ENCODE peak calls at places on chromosomes 11 and 22, in ten cellular contexts. One of them, this sample, is unnamed.

GRCh38 chr11:72657356-72657755 is 16.9 kb downstream of the PDE2A start:
- DNase-seq in dorsolateral prefrontal cortex: no peak
- DNase-seq in CD8-positive, alpha-beta T cell: no peak
- DNase-seq in upper lobe of right lung: no peak
- DNase-seq in sigmoid colon: no peak
- DNase-seq in astrocyte of the spinal cord: no peak
- DNase-seq in HL-60: no peak
- DNase-seq in spleen: no peak
- DNase-seq in lung: no peak
- DNase-seq in ovary: no peak
- DNase-seq in this sample: no peak

GRCh38 chr22:28410050-28410816 is 269.4 kb downstream of the TTC28 start:
- DNase-seq in dorsolateral prefrontal cortex: no peak
- DNase-seq in CD8-positive, alpha-beta T cell: no peak
- DNase-seq in upper lobe of right lung: no peak
- DNase-seq in sigmoid colon: no peak
- DNase-seq in astrocyte of the spinal cord: peak
- DNase-seq in HL-60: no peak
- DNase-seq in spleen: no peak
- DNase-seq in lung: no peak
- DNase-seq in ovary: no peak
- DNase-seq in this sample: no peak

GRCh38 chr11:103993502-103993901 is 42.9 kb upstream of the DDI1 start:
- DNase-seq in dorsolateral prefrontal cortex: no peak
- DNase-seq in CD8-positive, alpha-beta T cell: no peak
- DNase-seq in upper lobe of right lung: no peak
- DNase-seq in sigmoid colon: no peak
- DNase-seq in astrocyte of the spinal cord: no peak
- DNase-seq in HL-60: no peak
- DNase-seq in spleen: no peak
- DNase-seq in lung: no peak
- DNase-seq in ovary: no peak
- DNase-seq in this sample: no peak

GRCh38 chr11:78812513-78813293 is 238.0 kb upstream of the NARS2 start:
- DNase-seq in dorsolateral prefrontal cortex: no peak
- DNase-seq in CD8-positive, alpha-beta T cell: no peak
- DNase-seq in upper lobe of right lung: no peak
- DNase-seq in sigmoid colon: no peak
- DNase-seq in astrocyte of the spinal cord: no peak
- DNase-seq in HL-60: no peak
- DNase-seq in spleen: no peak
- DNase-seq in lung: no peak
- DNase-seq in ovary: no peak
- DNase-seq in this sample: no peak

GRCh38 chr11:121437686-121438078 is 14.4 kb upstream of the SORL1 start:
- DNase-seq in dorsolateral prefrontal cortex: no peak
- DNase-seq in CD8-positive, alpha-beta T cell: no peak
- DNase-seq in upper lobe of right lung: no peak
- DNase-seq in sigmoid colon: no peak
- DNase-seq in astrocyte of the spinal cord: no peak
- DNase-seq in HL-60: peak
- DNase-seq in spleen: no peak
- DNase-seq in lung: no peak
- DNase-seq in ovary: no peak
- DNase-seq in this sample: no peak

GRCh38 chr22:29202231-29203192 is 3.2 kb upstream of the EMID1 start:
- DNase-seq in dorsolateral prefrontal cortex: no peak
- DNase-seq in CD8-positive, alpha-beta T cell: peak
- DNase-seq in upper lobe of right lung: no peak
- DNase-seq in sigmoid colon: no peak
- DNase-seq in astrocyte of the spinal cord: peak
- DNase-seq in HL-60: peak
- DNase-seq in spleen: peak
- DNase-seq in lung: peak
- DNase-seq in ovary: no peak
- DNase-seq in this sample: no peak

GRCh38 chr22:29342577-29343312 is 27.2 kb upstream of the RASL10A start:
- DNase-seq in dorsolateral prefrontal cortex: no peak
- DNase-seq in CD8-positive, alpha-beta T cell: no peak
- DNase-seq in upper lobe of right lung: no peak
- DNase-seq in sigmoid colon: no peak
- DNase-seq in astrocyte of the spinal cord: no peak
- DNase-seq in HL-60: no peak
- DNase-seq in spleen: no peak
- DNase-seq in lung: no peak
- DNase-seq in ovary: no peak
- DNase-seq in this sample: no peak

GRCh38 chr22:28674121-28674563 is 5.5 kb downstream of the TTC28 start:
- DNase-seq in dorsolateral prefrontal cortex: no peak
- DNase-seq in CD8-positive, alpha-beta T cell: no peak
- DNase-seq in upper lobe of right lung: no peak
- DNase-seq in sigmoid colon: no peak
- DNase-seq in astrocyte of the spinal cord: peak
- DNase-seq in HL-60: peak
- DNase-seq in spleen: no peak
- DNase-seq in lung: no peak
- DNase-seq in ovary: no peak
- DNase-seq in this sample: no peak

GRCh38 chr11:48093795-48094642 is 113.7 kb downstream of the PTPRJ start:
- DNase-seq in dorsolateral prefrontal cortex: no peak
- DNase-seq in CD8-positive, alpha-beta T cell: no peak
- DNase-seq in upper lobe of right lung: no peak
- DNase-seq in sigmoid colon: no peak
- DNase-seq in astrocyte of the spinal cord: no peak
- DNase-seq in HL-60: no peak
- DNase-seq in spleen: no peak
- DNase-seq in lung: no peak
- DNase-seq in ovary: no peak
- DNase-seq in this sample: no peak

GRCh38 chr22:27122561-27122960 is 465.2 kb downstream of the MIAT start:
- DNase-seq in dorsolateral prefrontal cortex: no peak
- DNase-seq in CD8-positive, alpha-beta T cell: no peak
- DNase-seq in upper lobe of right lung: no peak
- DNase-seq in sigmoid colon: no peak
- DNase-seq in astrocyte of the spinal cord: no peak
- DNase-seq in HL-60: no peak
- DNase-seq in spleen: no peak
- DNase-seq in lung: no peak
- DNase-seq in ovary: no peak
- DNase-seq in this sample: no peak

GRCh38 chr11:119794756-119795155 is 65.8 kb upstream of the NECTIN1 start:
- DNase-seq in dorsolateral prefrontal cortex: no peak
- DNase-seq in CD8-positive, alpha-beta T cell: no peak
- DNase-seq in upper lobe of right lung: peak
- DNase-seq in sigmoid colon: no peak
- DNase-seq in astrocyte of the spinal cord: no peak
- DNase-seq in HL-60: no peak
- DNase-seq in spleen: no peak
- DNase-seq in lung: no peak
- DNase-seq in ovary: no peak
- DNase-seq in this sample: no peak

GRCh38 chr11:28241760-28242159 is 133.6 kb downstream of the METTL15 start:
- DNase-seq in dorsolateral prefrontal cortex: no peak
- DNase-seq in CD8-positive, alpha-beta T cell: no peak
- DNase-seq in upper lobe of right lung: no peak
- DNase-seq in sigmoid colon: no peak
- DNase-seq in astrocyte of the spinal cord: no peak
- DNase-seq in HL-60: no peak
- DNase-seq in spleen: no peak
- DNase-seq in lung: no peak
- DNase-seq in ovary: no peak
- DNase-seq in this sample: no peak
- H3K4me3 ChIP-seq in dorsolateral prefrontal cortex: no peak
- H3K4me3 ChIP-seq in CD8-positive, alpha-beta T cell: no peak
- H3K4me3 ChIP-seq in upper lobe of right lung: no peak
- H3K4me3 ChIP-seq in sigmoid colon: no peak
- H3K4me3 ChIP-seq in astrocyte of the spinal cord: no peak
- H3K4me3 ChIP-seq in HL-60: no peak
- H3K4me3 ChIP-seq in spleen: no peak
- H3K4me3 ChIP-seq in lung: no peak
- H3K4me3 ChIP-seq in ovary: no peak
- H3K4me3 ChIP-seq in this sample: no peak

DNA sequence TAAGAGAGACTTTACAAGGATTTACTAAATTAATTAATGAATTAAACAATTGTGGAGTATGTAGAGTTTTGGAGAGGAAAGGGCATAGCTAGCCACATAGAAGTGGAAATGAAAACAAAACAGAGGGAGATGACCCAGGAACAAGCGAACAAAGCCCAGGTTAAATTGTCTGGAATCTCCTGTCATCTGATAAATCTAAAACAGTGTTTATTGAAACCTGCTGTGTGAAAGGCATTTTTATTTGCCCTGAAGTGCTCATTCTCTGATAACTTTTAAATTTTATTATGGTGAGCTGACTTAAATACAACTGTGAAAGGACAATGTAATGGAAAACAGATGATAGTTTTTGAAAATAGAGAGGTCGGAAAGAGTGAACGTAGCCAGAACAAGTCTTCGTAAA is 682.8 kb upstream of the KIRREL3 start:
- DNase-seq in dorsolateral prefrontal cortex: no peak
- DNase-seq in CD8-positive, alpha-beta T cell: no peak
- DNase-seq in upper lobe of right lung: no peak
- DNase-seq in sigmoid colon: no peak
- DNase-seq in astrocyte of the spinal cord: no peak
- DNase-seq in HL-60: no peak
- DNase-seq in spleen: no peak
- DNase-seq in lung: no peak
- DNase-seq in ovary: no peak
- DNase-seq in this sample: no peak
- H3K4me3 ChIP-seq in dorsolateral prefrontal cortex: no peak
- H3K4me3 ChIP-seq in CD8-positive, alpha-beta T cell: no peak
- H3K4me3 ChIP-seq in upper lobe of right lung: no peak
- H3K4me3 ChIP-seq in sigmoid colon: no peak
- H3K4me3 ChIP-seq in astrocyte of the spinal cord: no peak
- H3K4me3 ChIP-seq in HL-60: no peak
- H3K4me3 ChIP-seq in spleen: no peak
- H3K4me3 ChIP-seq in lung: no peak
- H3K4me3 ChIP-seq in ovary: no peak
- H3K4me3 ChIP-seq in this sample: no peak

GRCh38 chr22:42693763-42694683 is 26.6 kb downstream of the A4GALT start:
- DNase-seq in dorsolateral prefrontal cortex: no peak
- DNase-seq in CD8-positive, alpha-beta T cell: no peak
- DNase-seq in upper lobe of right lung: no peak
- DNase-seq in sigmoid colon: no peak
- DNase-seq in astrocyte of the spinal cord: no peak
- DNase-seq in HL-60: no peak
- DNase-seq in spleen: no peak
- DNase-seq in lung: no peak
- DNase-seq in ovary: no peak
- DNase-seq in this sample: no peak

GRCh38 chr22:42695294-42695693 is 25.4 kb downstream of the A4GALT start:
- DNase-seq in dorsolateral prefrontal cortex: peak
- DNase-seq in CD8-positive, alpha-beta T cell: no peak
- DNase-seq in upper lobe of right lung: no peak
- DNase-seq in sigmoid colon: no peak
- DNase-seq in astrocyte of the spinal cord: no peak
- DNase-seq in HL-60: no peak
- DNase-seq in spleen: no peak
- DNase-seq in lung: no peak
- DNase-seq in ovary: no peak
- DNase-seq in this sample: no peak

GRCh38 chr22:42697542-42698013 is 23.1 kb downstream of the A4GALT start:
- DNase-seq in dorsolateral prefrontal cortex: no peak
- DNase-seq in CD8-positive, alpha-beta T cell: no peak
- DNase-seq in upper lobe of right lung: no peak
- DNase-seq in sigmoid colon: peak
- DNase-seq in astrocyte of the spinal cord: peak
- DNase-seq in HL-60: no peak
- DNase-seq in spleen: no peak
- DNase-seq in lung: no peak
- DNase-seq in ovary: no peak
- DNase-seq in this sample: peak

GRCh38 chr22:42699281-42699681 is 21.4 kb downstream of the A4GALT start:
- DNase-seq in dorsolateral prefrontal cortex: no peak
- DNase-seq in CD8-positive, alpha-beta T cell: no peak
- DNase-seq in upper lobe of right lung: no peak
- DNase-seq in sigmoid colon: no peak
- DNase-seq in astrocyte of the spinal cord: no peak
- DNase-seq in HL-60: no peak
- DNase-seq in spleen: no peak
- DNase-seq in lung: no peak
- DNase-seq in ovary: no peak
- DNase-seq in this sample: no peak

DNA sequence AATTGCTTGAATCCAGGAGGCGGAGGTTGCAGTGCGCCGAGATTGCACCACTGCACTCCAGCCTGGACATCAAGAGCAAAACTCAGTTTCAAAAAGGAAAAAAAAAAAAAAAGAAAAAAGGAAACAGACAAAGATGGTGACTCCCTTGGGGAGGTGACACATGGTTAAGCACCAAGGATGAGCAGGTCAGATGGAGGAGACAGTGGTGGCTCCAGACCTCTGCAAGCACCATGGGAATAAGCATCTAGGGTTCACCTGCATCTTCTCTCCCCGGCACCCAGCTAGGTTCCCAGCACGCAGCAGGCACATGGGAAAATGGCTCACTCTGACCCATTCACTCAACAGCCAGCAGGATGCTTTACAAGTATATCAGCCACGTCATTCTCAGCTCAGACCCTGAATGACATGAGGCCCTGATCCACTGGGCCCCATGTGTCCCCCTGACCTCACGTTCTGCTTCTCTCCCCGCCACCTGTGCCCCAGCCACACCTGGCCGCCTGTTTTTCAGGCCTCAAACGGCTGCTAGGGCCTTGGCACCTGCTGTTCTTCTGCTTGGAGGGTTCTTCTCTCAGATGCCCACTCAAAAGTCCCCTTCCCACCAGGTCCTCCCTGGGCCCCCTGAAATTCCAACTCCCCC is 24.2 kb downstream of the A4GALT start:
- DNase-seq in dorsolateral prefrontal cortex: no peak
- DNase-seq in CD8-positive, alpha-beta T cell: no peak
- DNase-seq in upper lobe of right lung: no peak
- DNase-seq in sigmoid colon: no peak
- DNase-seq in astrocyte of the spinal cord: no peak
- DNase-seq in HL-60: no peak
- DNase-seq in spleen: no peak
- DNase-seq in lung: no peak
- DNase-seq in ovary: no peak
- DNase-seq in this sample: no peak
- H3K4me3 ChIP-seq in dorsolateral prefrontal cortex: no peak
- H3K4me3 ChIP-seq in CD8-positive, alpha-beta T cell: no peak
- H3K4me3 ChIP-seq in upper lobe of right lung: no peak
- H3K4me3 ChIP-seq in sigmoid colon: no peak
- H3K4me3 ChIP-seq in astrocyte of the spinal cord: no peak
- H3K4me3 ChIP-seq in HL-60: no peak
- H3K4me3 ChIP-seq in spleen: no peak
- H3K4me3 ChIP-seq in lung: no peak
- H3K4me3 ChIP-seq in ovary: no peak
- H3K4me3 ChIP-seq in this sample: no peak

DNA sequence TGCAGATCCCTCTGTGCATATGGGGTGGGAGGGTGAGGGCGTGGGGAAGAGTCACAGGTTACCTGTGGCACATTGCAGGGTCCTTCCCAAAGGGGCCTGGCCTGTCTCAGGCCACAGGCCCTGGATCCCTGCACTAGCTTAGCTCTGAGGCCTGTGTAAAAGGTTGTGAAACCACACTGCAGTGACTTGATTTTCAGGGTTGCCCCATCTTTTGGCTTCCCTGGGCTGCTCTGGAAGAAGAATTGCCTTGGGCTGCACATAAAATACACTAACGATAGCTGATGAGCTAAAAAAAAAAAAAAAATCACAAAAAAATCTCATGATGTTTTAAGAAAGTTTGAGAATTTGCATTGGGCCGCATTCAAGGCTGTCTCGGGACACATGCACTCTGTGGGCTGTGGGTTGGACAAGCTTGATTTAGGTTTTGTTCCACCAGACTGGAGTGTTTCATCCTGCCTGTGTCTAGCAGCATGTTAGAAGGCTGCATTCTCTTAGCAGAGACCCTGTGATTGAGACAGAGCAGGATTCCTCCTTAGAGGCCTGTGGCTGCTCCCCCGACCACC is 35.9 kb upstream of the TREH start:
- DNase-seq in dorsolateral prefrontal cortex: no peak
- DNase-seq in CD8-positive, alpha-beta T cell: no peak
- DNase-seq in upper lobe of right lung: no peak
- DNase-seq in sigmoid colon: no peak
- DNase-seq in astrocyte of the spinal cord: no peak
- DNase-seq in HL-60: no peak
- DNase-seq in spleen: peak
- DNase-seq in lung: no peak
- DNase-seq in ovary: peak
- DNase-seq in this sample: peak
- H3K4me3 ChIP-seq in dorsolateral prefrontal cortex: no peak
- H3K4me3 ChIP-seq in CD8-positive, alpha-beta T cell: no peak
- H3K4me3 ChIP-seq in upper lobe of right lung: no peak
- H3K4me3 ChIP-seq in sigmoid colon: no peak
- H3K4me3 ChIP-seq in astrocyte of the spinal cord: no peak
- H3K4me3 ChIP-seq in HL-60: no peak
- H3K4me3 ChIP-seq in spleen: no peak
- H3K4me3 ChIP-seq in lung: no peak
- H3K4me3 ChIP-seq in ovary: no peak
- H3K4me3 ChIP-seq in this sample: no peak

This sample was measured in testis.